ENCODE peak calls at places on chromosomes 12 and 14, in five cellular contexts. V, C, P, N and Y are unnamed samples.
A peak's percentile ranks its signal among the peaks of the same experiment; 100 is the strongest.

GRCh38 chr14:40072175-40072574 is 639.9 kb upstream of the FBXO33 start:
- DNase-seq in V (no peak), C (no peak), P (no peak), N (no peak), Y (no peak)

GRCh38 chr14:100673085-100673806 is 53.4 kb upstream of the DLK1 start:
- DNase-seq in V (no peak), C (no peak), P (no peak), N (peak; percentile 69), Y (no peak)

GRCh38 chr14:24179961-24180726 is 8.3 kb downstream of the REC8 start:
- DNase-seq in V (peak; percentile 90), C (no peak), P (no peak), N (no peak), Y (no peak)

GRCh38 chr14:49969961-49970360 is 77.1 kb downstream of the ARF6 start:
- DNase-seq in V (no peak), C (no peak), P (no peak), N (no peak), Y (no peak)

GRCh38 chr12:26153421-26154154 is 28.8 kb upstream of the BHLHE41 start:
- DNase-seq in V (peak; percentile 97), C (no peak), P (no peak), N (peak; percentile 85), Y (no peak)

GRCh38 chr14:22432348-22432976 is 156.6 kb downstream of the DAD1 start:
- DNase-seq in V (peak; percentile 84), C (no peak), P (peak; percentile 67), N (peak; percentile 90), Y (peak; percentile 5)

GRCh38 chr12:132227782-132228417 is 83.6 kb downstream of the NOC4L start:
- DNase-seq in V (no peak), C (no peak), P (peak; percentile 61), N (no peak), Y (no peak)

GRCh38 chr12:120583478-120584030 is 2.4 kb upstream of the POP5 start:
- DNase-seq in V (peak; percentile 61), C (peak; percentile 78), P (peak; percentile 73), N (peak; percentile 66), Y (peak; percentile 33)

GRCh38 chr12:94148841-94149780 is 734 bp downstream of the PLXNC1 start:
- DNase-seq in V (peak; percentile 23), C (peak; percentile 41), P (no peak), N (peak; percentile 13), Y (no peak)

GRCh38 chr14:65019944-65020566 is 33.4 kb downstream of the FNTB start:
- DNase-seq in V (peak; percentile 83), C (no peak), P (no peak), N (peak; percentile 56), Y (peak; percentile 15)

GRCh38 chr12:57342207-57342691 is 88.6 kb downstream of the R3HDM2 start:
- DNase-seq in V (peak; percentile 54), C (peak; percentile 23), P (no peak), N (no peak), Y (peak; percentile 72)

GRCh38 chr12:110906088-110906487 is 14.3 kb downstream of the MYL2 start:
- DNase-seq in V (no peak), C (no peak), P (no peak), N (no peak), Y (no peak)

GRCh38 chr12:22759769-22760674 is 135.1 kb downstream of the ETNK1 start:
- DNase-seq in V (no peak), C (no peak), P (peak; percentile 78), N (no peak), Y (no peak)

GRCh38 chr12:64781374-64782029 is 22.3 kb upstream of the GNS start:
- DNase-seq in V (no peak), C (no peak), P (no peak), N (peak; percentile 50), Y (no peak)

GRCh38 chr14:20971705-20972021 is 16.4 kb downstream of the RNASE2 start:
- DNase-seq in V (no peak), C (no peak), P (no peak), N (no peak), Y (no peak)

GRCh38 chr12:93530358-93530757 is 42.1 kb upstream of the SOCS2 start:
- DNase-seq in V (peak; percentile 62), C (no peak), P (no peak), N (no peak), Y (no peak)

GRCh38 chr12:11545438-11546330 is 103.8 kb upstream of the ETV6 start:
- DNase-seq in V (no peak), C (no peak), P (no peak), N (peak; percentile 17), Y (no peak)

GRCh38 chr14:76050797-76051392 is 65.3 kb downstream of the IFT43 start:
- DNase-seq in V (peak; percentile 65), C (no peak), P (no peak), N (peak; percentile 57), Y (peak; percentile 8)

GRCh38 chr14:105999361-106000028 is 473.1 kb downstream of the TMEM121 start:
- DNase-seq in V (no peak), C (peak; percentile 39), P (no peak), N (peak; percentile 60), Y (no peak)

GRCh38 chr14:74281069-74281468 is 21.7 kb downstream of the ABCD4 start:
- DNase-seq in V (no peak), C (no peak), P (no peak), N (no peak), Y (no peak)

GRCh38 chr12:68971404-68971803 is 38.4 kb upstream of the CPM start:
- DNase-seq in V (peak; percentile 82), C (no peak), P (no peak), N (no peak), Y (no peak)

GRCh38 chr14:37251778-37252177 is 54.0 kb downstream of the MIPOL1 start:
- DNase-seq in V (no peak), C (no peak), P (no peak), N (no peak), Y (no peak)

GRCh38 chr14:61705017-61705416 is 9.7 kb downstream of the HIF1A start:
- DNase-seq in V (peak; percentile 44), C (no peak), P (no peak), N (no peak), Y (no peak)

GRCh38 chr12:98422809-98423208 is 92.6 kb upstream of the TMPO start:
- DNase-seq in V (no peak), C (no peak), P (no peak), N (peak; percentile 93), Y (no peak)

GRCh38 chr12:129701536-129702165 is 202.2 kb downstream of the TMEM132D start:
- DNase-seq in V (no peak), C (no peak), P (no peak), N (no peak), Y (no peak)

GRCh38 chr12:34606749-34607519 is 584.6 kb downstream of the ALG10 start:
- DNase-seq in V (no peak), C (no peak), P (peak; percentile 48), N (no peak), Y (no peak)

GRCh38 chr12:34604631-34605509 is 582.6 kb downstream of the ALG10 start:
- DNase-seq in V (no peak), C (no peak), P (peak; percentile 38), N (no peak), Y (no peak)

GRCh38 chr12:34605510-34605887 is 583.2 kb downstream of the ALG10 start:
- DNase-seq in V (no peak), C (no peak), P (peak; percentile 47), N (no peak), Y (no peak)

GRCh38 chr12:34607520-34608195 is 585.4 kb downstream of the ALG10 start:
- DNase-seq in V (no peak), C (no peak), P (peak; percentile 58), N (no peak), Y (no peak)

DNA sequence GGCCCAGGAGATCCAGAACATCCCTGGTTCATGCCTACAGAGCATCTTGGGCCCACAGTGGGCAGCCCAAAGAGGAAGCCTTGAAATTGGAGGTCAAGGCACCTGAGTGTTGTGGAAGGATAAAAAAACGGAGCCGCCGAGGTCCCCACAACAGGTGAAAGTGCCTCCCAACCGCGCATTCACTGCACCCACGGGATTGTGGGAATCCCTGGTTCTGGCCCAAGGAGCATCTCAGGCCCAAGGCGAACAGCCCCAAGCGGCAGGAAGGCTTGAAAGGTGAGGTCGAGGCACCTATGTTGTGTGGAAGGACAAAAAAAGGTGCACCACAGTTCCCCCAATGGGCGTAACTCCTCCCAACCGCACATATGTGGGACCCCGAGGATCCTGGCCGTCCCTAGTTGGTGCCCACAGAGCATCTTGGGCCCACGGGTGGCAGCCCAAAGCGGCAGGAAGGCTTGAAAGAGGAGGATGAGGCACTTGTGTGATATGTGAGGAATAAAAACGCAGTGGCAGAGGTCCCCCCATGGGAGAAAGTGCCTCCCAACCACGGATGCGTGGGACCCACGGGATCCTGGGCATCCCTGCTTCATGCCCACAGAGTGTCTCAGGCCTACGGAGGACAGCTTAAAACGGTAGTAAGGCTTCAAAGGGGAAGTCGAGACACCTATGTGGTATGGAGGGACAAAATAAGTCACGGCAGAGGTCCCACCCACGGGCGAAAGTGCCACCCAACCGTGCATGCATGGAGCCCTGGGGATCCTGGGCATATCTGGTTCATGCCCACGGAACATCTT is 583.9 kb downstream of the ALG10 start:
- DNase-seq in V (no peak), C (no peak), P (peak; percentile 35), N (no peak), Y (no peak)
- H3K27ac ChIP-seq in V (no peak overlapping the region), C (no peak overlapping the region), P (no peak overlapping the region), N (no peak overlapping the region), Y (no peak overlapping the region)

GRCh38 chr14:69101331-69101826 is 51.5 kb downstream of the DCAF5 start:
- DNase-seq in V (peak; percentile 91), C (no peak), P (no peak), N (peak; percentile 88), Y (no peak)
- H3K27ac ChIP-seq in V (no peak overlapping the region), C (no peak overlapping the region), P (peak overlapping the region; percentile 26), N (no peak overlapping the region), Y (no peak overlapping the region)

GRCh38 chr14:94079891-94080605 is 954 bp downstream of the DDX24 start:
- DNase-seq in V (peak; percentile 42), C (no peak), P (no peak), N (no peak), Y (no peak)
- H3K27ac ChIP-seq in V (peak overlapping the region; percentile 70), C (peak overlapping the region; percentile 98), P (peak overlapping the region; percentile 98), N (peak overlapping the region; percentile 96), Y (peak overlapping the region; percentile 75)

DNA sequence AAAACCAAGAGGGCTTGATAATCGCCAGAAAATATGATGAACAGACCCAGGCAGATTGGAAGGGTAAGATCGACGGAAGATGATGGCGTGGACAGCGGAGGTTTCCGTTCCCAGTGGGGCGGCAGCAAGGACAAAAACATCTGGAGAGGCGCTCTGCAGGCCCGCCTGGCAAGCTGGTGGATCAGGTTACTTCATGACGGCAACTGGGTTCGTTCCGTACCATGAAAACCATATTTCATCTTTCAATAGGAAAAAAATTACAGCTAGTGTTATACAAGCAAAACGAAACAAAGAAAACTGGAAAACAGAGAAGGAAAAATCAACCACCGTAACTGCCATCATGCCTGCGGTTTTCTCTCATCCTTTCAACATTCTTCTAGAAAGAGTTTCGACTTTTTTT is 210.6 kb downstream of the FOXN3 start:
- DNase-seq in V (no peak), C (peak; percentile 38), P (no peak), N (no peak), Y (no peak)
- H3K27ac ChIP-seq in V (no peak overlapping the region), C (no peak overlapping the region), P (no peak overlapping the region), N (no peak overlapping the region), Y (no peak overlapping the region)

GRCh38 chr12:100199023-100199346 is 1.6 kb upstream of the ACTR6 start:
- DNase-seq in V (no peak), C (no peak), P (no peak), N (peak; percentile 10), Y (no peak)
- H3K27ac ChIP-seq in V (no peak overlapping the region), C (no peak overlapping the region), P (peak overlapping the region; percentile 82), N (peak overlapping the region; percentile 73), Y (no peak overlapping the region)